ENCODE peak calls at places on chromosomes 16 and 17, in seven cellular contexts. X is Karpas-422; Y is uterus; B is BJ; G is tibial artery; U is esophagus squamous epithelium; M is CD4-positive, alpha-beta memory T cell. J is an unnamed sample. For H3K27me3, the result is how much of the 10 kb centered on the place peaks cover.

GRCh38 chr16:73082608-73083007 is 34.7 kb upstream of the ZFHX3 start:
- DNase-seq in X (no peak), Y (no peak), B (peak), G (peak), U (no peak), M (no peak), J (no peak)

GRCh38 chr17:79791354-79792123 is 5.3 kb downstream of the CBX8 start:
- DNase-seq in X (no peak), Y (no peak), B (no peak), G (no peak), U (no peak), M (no peak), J (no peak)

GRCh38 chr17:1953866-1954265 is 71.3 kb downstream of the RTN4RL1 start:
- DNase-seq in X (no peak), Y (no peak), B (no peak), G (no peak), U (no peak), M (no peak), J (no peak)

GRCh38 chr16:53131363-53132071 is 76.7 kb downstream of the CHD9 start:
- DNase-seq in X (peak), Y (peak), B (no peak), G (peak), U (no peak), M (peak), J (peak)

GRCh38 chr17:63142836-63143235 is 176.8 kb downstream of the TANC2 start:
- DNase-seq in X (no peak), Y (no peak), B (no peak), G (no peak), U (no peak), M (no peak), J (no peak)

GRCh38 chr17:63446981-63447687 is 1.0 kb upstream of the CYB561 start:
- DNase-seq in X (no peak), Y (no peak), B (no peak), G (peak), U (no peak), M (peak), J (no peak)

GRCh38 chr16:66427871-66428681 is 981 bp downstream of the BEAN1 start:
- DNase-seq in X (no peak), Y (no peak), B (no peak), G (no peak), U (no peak), M (no peak), J (no peak)

GRCh38 chr16:11020388-11020787 is 76.0 kb downstream of the CLEC16A start:
- DNase-seq in X (no peak), Y (no peak), B (no peak), G (peak), U (no peak), M (no peak), J (no peak)

GRCh38 chr16:29926675-29927522 is 873 bp upstream of the KCTD13 start:
- DNase-seq in X (no peak), Y (peak), B (no peak), G (no peak), U (no peak), M (no peak), J (no peak)

GRCh38 chr16:66588981-66589713 is 9.9 kb downstream of the CMTM2 start:
- DNase-seq in X (peak), Y (no peak), B (no peak), G (peak), U (no peak), M (peak), J (peak)

GRCh38 chr17:42519546-42520444 is 16.2 kb upstream of the NAGLU start:
- DNase-seq in X (no peak), Y (peak), B (peak), G (peak), U (no peak), M (no peak), J (no peak)

GRCh38 chr16:3810818-3811217 is 69.7 kb downstream of the CREBBP start:
- DNase-seq in X (no peak), Y (no peak), B (no peak), G (no peak), U (no peak), M (no peak), J (no peak)

GRCh38 chr16:84964729-84965128 is 46.6 kb downstream of the ZDHHC7 start:
- DNase-seq in X (no peak), Y (no peak), B (no peak), G (no peak), U (no peak), M (no peak), J (no peak)

GRCh38 chr16:69706975-69707340 is 19.4 kb downstream of the NQO1 start:
- DNase-seq in X (no peak), Y (no peak), B (no peak), G (no peak), U (no peak), M (no peak), J (no peak)

GRCh38 chr16:74721716-74722115 is 21.1 kb upstream of the MLKL start:
- DNase-seq in X (no peak), Y (no peak), B (no peak), G (no peak), U (no peak), M (no peak), J (no peak)

GRCh38 chr17:40551874-40552768 is 13.2 kb downstream of the CCR7 start:
- DNase-seq in X (no peak), Y (peak), B (peak), G (peak), U (no peak), M (no peak), J (no peak)

GRCh38 chr17:17722081-17722905 is 41.0 kb downstream of the RAI1 start:
- DNase-seq in X (no peak), Y (no peak), B (no peak), G (no peak), U (no peak), M (no peak), J (no peak)

GRCh38 chr16:88841521-88842307 is 15.0 kb downstream of the GALNS start:
- DNase-seq in X (no peak), Y (no peak), B (no peak), G (no peak), U (no peak), M (no peak), J (no peak)

GRCh38 chr16:51112311-51112710 is 38.8 kb downstream of the SALL1 start:
- DNase-seq in X (no peak), Y (no peak), B (no peak), G (no peak), U (no peak), M (no peak), J (no peak)

GRCh38 chr16:51116353-51116752 is 34.7 kb downstream of the SALL1 start:
- DNase-seq in X (no peak), Y (no peak), B (no peak), G (no peak), U (no peak), M (no peak), J (no peak)

GRCh38 chr16:51110618-51111234 is 40.3 kb downstream of the SALL1 start:
- DNase-seq in X (no peak), Y (no peak), B (no peak), G (no peak), U (no peak), M (no peak), J (no peak)

GRCh38 chr16:51113254-51114125 is 37.6 kb downstream of the SALL1 start:
- DNase-seq in X (no peak), Y (no peak), B (no peak), G (no peak), U (no peak), M (no peak), J (no peak)

DNA sequence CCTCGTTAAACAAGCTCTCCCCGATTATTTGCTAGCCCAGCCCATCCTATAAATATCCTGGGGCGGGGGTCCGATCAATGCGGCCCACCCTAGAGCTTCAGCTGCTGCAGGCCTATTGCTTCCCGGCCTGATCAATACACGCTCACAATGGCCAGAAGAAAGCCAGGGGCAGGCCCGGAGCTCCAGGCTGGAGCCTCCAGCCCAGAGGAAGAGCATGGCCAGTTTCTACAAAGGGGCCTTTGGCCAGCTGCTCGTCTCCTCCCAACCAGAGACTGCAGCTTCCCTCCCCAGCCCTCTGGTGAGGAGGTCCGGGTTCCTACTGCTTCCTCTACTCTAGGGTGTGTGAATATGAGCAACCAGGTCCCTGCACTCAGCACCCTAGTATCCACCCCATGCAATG is 36.7 kb downstream of the SALL1 start:
- DNase-seq in X (no peak), Y (no peak), B (no peak), G (no peak), U (no peak), M (no peak), J (no peak)
- H3K27me3 ChIP-seq in X (under half), Y (under half), B (under half), G (under half), U (under half), M (under half), J (under half)

DNA sequence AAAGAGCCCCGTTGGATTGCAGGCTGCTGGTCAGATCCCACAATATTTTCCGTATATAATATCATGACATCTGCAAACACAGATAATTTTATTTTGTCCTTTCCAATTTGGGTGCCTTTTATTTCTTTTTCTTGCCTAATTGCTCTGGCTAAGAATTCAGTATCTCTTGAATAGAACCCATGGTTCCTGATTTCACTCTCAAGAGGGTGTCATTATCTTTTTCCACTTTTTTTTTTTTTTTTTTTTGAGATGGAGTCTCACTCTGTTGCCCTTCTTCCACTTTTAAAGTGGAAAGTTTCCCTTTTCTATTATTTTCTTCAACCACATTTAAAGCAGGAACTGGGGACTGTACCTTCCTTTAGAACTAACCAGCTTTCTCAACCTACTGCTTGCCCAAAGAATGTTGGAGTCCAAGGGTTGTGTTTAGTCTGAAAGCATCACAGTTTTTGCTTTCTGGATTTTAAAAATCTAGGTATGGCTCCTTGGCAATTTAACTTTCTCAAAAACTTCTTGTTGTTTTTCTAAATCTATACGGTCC is 31.1 kb downstream of the SLFN11 start:
- DNase-seq in X (no peak), Y (no peak), B (no peak), G (no peak), U (no peak), M (no peak), J (no peak)
- H3K27me3 ChIP-seq in X (under half), Y (under half), B (under half), G (under half), U (under half), M (under half), J (under half)

DNA sequence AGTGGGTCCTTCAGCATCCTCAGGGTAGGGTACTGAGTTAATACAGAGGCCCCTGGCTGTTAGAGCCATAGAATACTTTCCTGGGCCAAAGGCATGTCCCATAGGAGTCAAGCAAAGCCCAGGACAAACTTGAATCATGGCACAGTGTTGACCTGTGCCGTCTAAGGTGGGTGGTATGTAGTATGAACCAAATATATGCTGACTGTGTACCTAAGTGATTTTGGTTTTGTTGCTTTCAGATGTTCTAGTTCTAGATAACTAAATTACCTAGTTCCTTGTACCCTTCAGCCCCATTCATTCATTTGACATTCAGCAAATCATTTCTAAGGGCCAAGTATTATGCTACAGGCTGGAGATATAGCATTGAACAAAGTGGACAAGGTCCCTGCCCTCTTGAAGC is 61.3 kb upstream of the GPRC5B start:
- DNase-seq in X (no peak), Y (no peak), B (no peak), G (no peak), U (no peak), M (no peak), J (no peak)
- H3K27me3 ChIP-seq in X (under half), Y (under half), B (under half), G (under half), U (under half), M (under half), J (under half)

GRCh38 chr17:3475812-3476686 is at the start of gene ASPA:
- DNase-seq in X (no peak), Y (no peak), B (no peak), G (no peak), U (no peak), M (peak), J (no peak)
- H3K27me3 ChIP-seq in X (under half), Y (under half), B (under half), G (under half), U (under half), M (under half), J (under half)

GRCh38 chr17:4201231-4201630 is 58.2 kb downstream of the CYB5D2 start:
- DNase-seq in X (no peak), Y (no peak), B (no peak), G (no peak), U (no peak), M (no peak), J (no peak)
- H3K27me3 ChIP-seq in X (under half), Y (under half), B (under half), G (under half), U (under half), M (under half), J (under half)